ENCODE peak calls at places on chromosomes 5 and 9, in ten cellular contexts. J is upper lobe of right lung, N is PC-3, V is HCT116, K is GM12865, A is ovary, S is MM.1S, U is cardiac muscle cell, R is choroid plexus epithelial cell, O is OCI-LY7. W is an unnamed sample.

GRCh38 chr5:103498800-103499199 is 63.8 kb downstream of the NUDT12 start:
- DNase-seq in R (no peak), S (no peak), V (no peak), O (no peak), N (no peak), K (no peak), A (no peak), U (no peak), J (no peak), W (no peak)

GRCh38 chr5:97102010-97102470 is 40.4 kb downstream of the LIX1 start:
- DNase-seq in A (no peak), U (no peak), O (no peak), S (no peak), N (no peak), R (peak; percentile 2), V (no peak), K (no peak), J (no peak), W (no peak)

GRCh38 chr9:137753192-137753765 is 124.3 kb upstream of the CACNA1B start:
- DNase-seq in J (peak; percentile 47), K (no peak), A (no peak), R (no peak), N (no peak), S (no peak), U (no peak), O (no peak), V (no peak), W (no peak)

GRCh38 chr5:65264420-65264819 is 217.3 kb downstream of the ADAMTS6 start:
- DNase-seq in J (no peak), O (no peak), N (no peak), V (no peak), R (no peak), S (no peak), K (no peak), U (no peak), A (no peak), W (no peak)

GRCh38 chr5:77211013-77211690 is 672 bp downstream of the PDE8B start:
- DNase-seq in V (no peak), O (no peak), S (no peak), A (no peak), U (no peak), N (peak; percentile 63), J (no peak), K (no peak), R (no peak), W (no peak)

GRCh38 chr5:142853682-142854081 is 83.5 kb downstream of the ARHGAP26 start:
- DNase-seq in S (no peak), A (no peak), V (no peak), N (no peak), R (no peak), O (no peak), U (no peak), J (no peak), K (no peak), W (no peak)

GRCh38 chr9:74963043-74963442 is 10.3 kb upstream of the C9orf40 start:
- DNase-seq in A (no peak), N (no peak), O (no peak), U (no peak), K (no peak), S (no peak), R (no peak), J (no peak), V (no peak), W (no peak)

GRCh38 chr9:93039976-93040375 is 18.5 kb upstream of the SUSD3 start:
- DNase-seq in N (no peak), K (no peak), S (no peak), V (no peak), R (no peak), O (no peak), A (no peak), U (no peak), J (no peak), W (no peak)

GRCh38 chr5:168075387-168075786 is 216.1 kb upstream of the WWC1 start:
- DNase-seq in A (no peak), V (no peak), S (no peak), J (no peak), K (no peak), U (no peak), R (no peak), N (no peak), O (no peak), W (no peak)
- TF ChIP-seq CTCF in A (no peak), V (no peak), S (no peak), J (no peak), K (no peak), U (no peak), R (no peak), N (no peak), O (no peak), W (no peak)

GRCh38 chr5:91963166-91963565 is 580.0 kb upstream of the ARRDC3 start:
- DNase-seq in S (no peak), V (no peak), U (no peak), K (no peak), A (no peak), R (no peak), O (no peak), J (no peak), N (no peak), W (no peak)
- TF ChIP-seq CTCF in S (no peak), V (no peak), U (no peak), K (no peak), A (no peak), R (no peak), O (no peak), J (no peak), N (no peak), W (no peak)

GRCh38 chr9:101235105-101235866 is 149.5 kb downstream of the BAAT start:
- DNase-seq in U (peak; percentile 48), O (peak; percentile 4), A (no peak), R (peak; percentile 33), N (peak; percentile 26), J (no peak), V (peak; percentile 13), S (peak; percentile 52), K (peak; percentile 35), W (no peak)
- TF ChIP-seq CTCF in U (peak; percentile 46), O (peak; percentile 68), A (no peak), R (peak; percentile 43), N (peak; percentile 40), J (peak; percentile 45), V (peak; percentile 33), S (peak; percentile 73), K (peak; percentile 46), W (peak; percentile 43)

DNA sequence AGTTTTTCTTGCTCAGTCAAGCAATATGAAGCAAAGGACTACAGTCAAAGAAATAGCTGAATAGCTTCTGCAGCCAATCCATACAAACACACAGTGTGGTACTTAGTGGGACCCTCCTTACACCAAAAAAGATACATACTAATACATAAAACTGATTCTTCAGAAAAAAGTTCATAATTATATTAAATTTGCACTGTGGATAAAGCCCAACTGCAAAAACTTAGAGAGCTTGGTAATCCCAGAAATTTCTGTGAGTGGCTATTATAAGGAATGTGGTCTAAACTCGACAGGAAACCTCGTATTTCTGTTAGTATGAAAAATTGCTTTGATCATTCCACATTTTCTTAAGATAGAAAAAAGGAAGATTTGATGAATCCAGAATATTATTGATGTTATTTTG is 245.4 kb downstream of the FBXL17 start:
- DNase-seq in N (no peak), A (no peak), J (no peak), U (no peak), V (no peak), S (no peak), R (no peak), O (no peak), K (no peak), W (no peak)
- TF ChIP-seq CTCF in N (no peak), A (no peak), J (no peak), U (no peak), V (no peak), S (no peak), R (no peak), O (no peak), K (no peak), W (no peak)

DNA sequence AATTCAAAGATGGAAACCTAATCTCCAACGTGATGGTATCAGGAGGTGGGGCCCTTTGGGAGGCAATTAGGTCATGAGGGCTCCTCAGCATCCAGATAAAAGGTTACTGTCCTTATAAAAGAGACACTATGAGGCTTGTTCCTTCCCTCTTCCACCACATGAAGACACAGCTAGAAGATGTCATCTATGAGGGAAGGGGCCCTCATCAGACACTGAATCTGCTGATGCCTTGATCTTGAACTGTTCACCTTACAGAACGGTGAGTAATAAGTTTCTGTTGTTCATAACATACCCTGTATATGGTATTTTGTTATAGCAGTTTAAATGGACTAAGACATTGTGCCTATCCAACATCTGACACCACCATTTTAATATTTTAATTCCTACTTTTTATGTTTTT is 19.7 kb upstream of the CCNH start:
- DNase-seq in A (no peak), K (no peak), J (no peak), N (no peak), R (no peak), V (no peak), S (no peak), U (no peak), O (no peak), W (no peak)
- TF ChIP-seq CTCF in A (no peak), K (no peak), J (no peak), N (no peak), R (no peak), V (no peak), S (no peak), U (no peak), O (no peak), W (no peak)

DNA sequence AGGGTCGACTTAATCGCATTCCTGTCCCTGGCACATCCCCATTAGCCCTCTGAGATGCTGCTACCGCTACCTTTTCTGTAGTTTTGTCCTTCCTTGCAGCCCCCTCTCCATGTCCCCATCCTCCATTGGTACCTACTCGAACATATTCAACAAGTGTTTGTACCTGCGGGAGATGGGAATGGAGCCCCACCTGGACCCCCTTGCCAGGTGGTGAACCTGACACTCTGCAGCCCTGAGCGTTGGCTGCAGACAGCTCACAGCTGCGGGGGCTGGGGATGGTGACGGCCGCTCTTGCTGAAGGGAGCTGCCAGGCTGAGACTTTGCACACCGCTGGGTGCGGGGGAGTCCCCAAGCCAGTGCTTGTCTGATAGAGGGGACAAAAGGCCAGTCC is 96.3 kb upstream of the DAP start:
- DNase-seq in O (no peak), U (no peak), S (no peak), R (no peak), K (no peak), J (no peak), V (no peak), N (no peak), A (no peak), W (no peak)
- TF ChIP-seq CTCF in O (peak; percentile 66), U (no peak), S (no peak), R (no peak), K (no peak), J (no peak), V (no peak), N (peak; percentile 42), A (no peak), W (no peak)

DNA sequence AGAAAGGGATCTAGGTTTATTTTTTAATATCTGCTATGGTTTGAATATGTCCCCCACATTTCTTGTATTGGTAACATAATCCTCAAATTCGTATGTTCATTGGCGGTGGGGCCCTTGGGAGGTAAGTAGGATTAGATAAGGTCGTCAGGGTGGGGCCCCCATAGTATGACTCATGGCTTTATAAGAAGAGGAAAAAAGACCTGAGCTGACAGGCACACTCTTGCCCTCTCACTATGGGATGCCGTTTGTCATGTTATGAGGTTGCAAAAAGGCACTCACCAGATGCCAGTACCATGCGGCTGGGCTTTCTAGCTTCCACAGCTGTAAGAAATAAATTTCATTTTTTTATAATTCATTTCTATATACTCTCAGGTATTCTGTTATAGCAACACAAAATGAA is 67.3 kb upstream of the SGCD start:
- DNase-seq in S (no peak), U (no peak), R (no peak), N (no peak), O (no peak), K (no peak), J (no peak), A (no peak), V (no peak), W (no peak)
- TF ChIP-seq CTCF in S (no peak), U (no peak), R (no peak), N (no peak), O (no peak), K (no peak), J (no peak), A (no peak), V (no peak), W (no peak)

W was measured in lower lobe of right lung.